ENCODE peak calls at places on chromosomes 4 and X, in five cellular contexts. V is H9, K is mesenchymal stem cell, U is neuronal stem cell, Q is H1. O is an unnamed sample.

GRCh38 chrX:120429776-120430535 is 39.1 kb downstream of the LAMP2 start:
- DNase-seq in V (no peak), K (no peak), U (no peak), Q (no peak), O (no peak)

GRCh38 chrX:132414404-132414803 is 74.4 kb downstream of the MBNL3 start:
- DNase-seq in V (no peak), K (no peak), U (no peak), Q (no peak), O (no peak)

GRCh38 chr4:4356106-4357041 is 30.5 kb upstream of the NSG1 start:
- DNase-seq in V (no peak), K (no peak), U (no peak), Q (no peak), O (no peak)

GRCh38 chr4:140220053-140220452 is 66.1 kb upstream of the MAML3 start:
- DNase-seq in V (no peak), K (no peak), U (no peak), Q (no peak), O (no peak)

GRCh38 chrX:134688181-134688580 is 29.9 kb upstream of the PLAC1 start:
- DNase-seq in V (no peak), K (no peak), U (no peak), Q (no peak), O (no peak)

GRCh38 chr4:182286035-182286434 is 42.8 kb downstream of the TENM3 start:
- DNase-seq in V (no peak), K (no peak), U (no peak), Q (no peak), O (peak)

GRCh38 chr4:78059938-78060337 is 2.8 kb downstream of the FRAS1 start:
- DNase-seq in V (no peak), K (no peak), U (no peak), Q (no peak), O (no peak)

GRCh38 chrX:3346436-3347329 is at the start of gene MXRA5:
- DNase-seq in V (peak), K (peak), U (peak), Q (no peak), O (peak)

GRCh38 chr4:71201817-71202576 is 136.8 kb upstream of the SLC4A4 start:
- DNase-seq in V (no peak), K (no peak), U (no peak), Q (no peak), O (no peak)

GRCh38 chrX:46620505-46620904 is 46.9 kb downstream of the CHST7 start:
- DNase-seq in V (no peak), K (no peak), U (no peak), Q (no peak), O (no peak)

GRCh38 chr4:48554606-48555005 is 64.6 kb downstream of the ZAR1 start:
- DNase-seq in V (no peak), K (no peak), U (no peak), Q (no peak), O (no peak)

GRCh38 chr4:156374069-156374468 is 420.4 kb upstream of the CTSO start:
- DNase-seq in V (no peak), K (no peak), U (peak), Q (no peak), O (no peak)

GRCh38 chr4:156374894-156375293 is 421.2 kb upstream of the CTSO start:
- DNase-seq in V (no peak), K (no peak), U (no peak), Q (no peak), O (no peak)

GRCh38 chr4:156377036-156377700 is 423.5 kb upstream of the CTSO start:
- DNase-seq in V (no peak), K (peak), U (no peak), Q (no peak), O (peak)

GRCh38 chr4:156378053-156378665 is 424.5 kb upstream of the CTSO start:
- DNase-seq in V (peak), K (peak), U (peak), Q (no peak), O (peak)
- H2BK12ac ChIP-seq in V (no peak), K (no peak), U (no peak), Q (no peak), O (no peak)

GRCh38 chr4:102817613-102818268 is 9.6 kb downstream of the UBE2D3 start:
- DNase-seq in V (no peak), K (no peak), U (no peak), Q (no peak), O (no peak)

GRCh38 chr4:102817021-102817605 is 10.2 kb downstream of the UBE2D3 start:
- DNase-seq in V (no peak), K (no peak), U (no peak), Q (no peak), O (no peak)

GRCh38 chr4:102819588-102820365 is 7.6 kb downstream of the UBE2D3 start:
- DNase-seq in V (no peak), K (no peak), U (no peak), Q (no peak), O (no peak)

GRCh38 chr4:102815981-102816380 is 11.4 kb downstream of the UBE2D3 start:
- DNase-seq in V (no peak), K (peak), U (peak), Q (no peak), O (peak)
- H4K91ac ChIP-seq in V (no peak), K (no peak), U (no peak), Q (no peak), O (no peak)

DNA sequence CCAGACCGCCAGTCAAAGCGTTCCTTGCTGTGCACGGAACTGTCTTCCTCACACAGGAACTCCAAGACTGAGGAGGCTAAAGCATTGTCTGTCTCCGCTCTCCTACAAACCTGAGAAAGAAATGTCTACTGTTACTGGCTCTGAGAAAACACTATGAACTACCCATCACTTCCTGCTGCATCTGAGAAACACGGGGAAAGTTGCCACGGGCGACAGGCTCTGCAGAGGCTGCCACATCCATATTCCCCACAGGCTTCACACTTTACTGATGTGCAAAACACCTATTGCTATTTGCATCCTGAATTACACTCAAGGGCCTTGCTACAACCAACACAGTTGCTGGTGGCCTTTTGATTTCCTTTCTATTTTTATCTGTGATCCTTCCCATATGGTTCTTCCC is 59.0 kb downstream of the AFAP1 start:
- DNase-seq in V (no peak), K (no peak), U (no peak), Q (no peak), O (no peak)
- H2BK120ac ChIP-seq in V (no peak), K (peak), U (no peak), Q (no peak), O (no peak)

GRCh38 chr4:84939111-84939510 is 27.4 kb downstream of the WDFY3 start:
- DNase-seq in V (no peak), K (no peak), U (no peak), Q (no peak), O (no peak)
- H2BK12ac ChIP-seq in V (no peak), K (no peak), U (no peak), Q (no peak), O (no peak)

GRCh38 chr4:123744664-123745290 is 348.2 kb downstream of the SPRY1 start:
- DNase-seq in V (no peak), K (no peak), U (no peak), Q (no peak), O (no peak)
- H4K91ac ChIP-seq in V (no peak), K (no peak), U (no peak), Q (no peak), O (no peak)

GRCh38 chrX:13008851-13009250 is 33.9 kb downstream of the TMSB4X start:
- DNase-seq in V (no peak), K (no peak), U (no peak), Q (no peak), O (no peak)
- H2BK120ac ChIP-seq in V (no peak), K (peak), U (no peak), Q (no peak), O (no peak)

GRCh38 chrX:154730271-154730883 is 20.5 kb downstream of the GAB3 start:
- DNase-seq in V (no peak), K (peak), U (no peak), Q (no peak), O (no peak)
- H2BK12ac ChIP-seq in V (no peak), K (peak), U (no peak), Q (no peak), O (no peak)

DNA sequence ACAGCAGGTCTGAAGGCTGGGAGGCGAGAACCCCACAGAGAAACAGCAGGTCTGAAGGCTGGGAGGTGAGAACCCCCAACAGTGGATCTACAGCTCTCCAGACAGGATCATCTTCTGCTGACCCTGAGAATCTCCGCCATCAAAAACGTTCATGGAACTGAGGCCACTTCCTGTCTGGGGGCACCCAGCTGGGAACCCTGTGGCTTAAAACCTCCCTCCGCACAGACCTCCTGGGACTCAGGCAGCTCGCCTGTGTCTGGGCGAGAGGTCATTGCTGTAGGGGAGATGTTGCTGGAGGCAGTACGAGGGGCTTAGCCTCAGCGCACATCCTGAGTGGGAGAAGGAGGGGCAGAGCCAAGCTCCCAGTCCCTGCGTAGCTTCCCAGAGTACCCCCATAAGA is 15.1 kb upstream of the CLDN24 start:
- DNase-seq in V (no peak), K (no peak), U (no peak), Q (no peak), O (no peak)
- H4K91ac ChIP-seq in V (no peak), K (peak), U (no peak), Q (no peak), O (no peak)

O was measured in trophoblast cell.